ENCODE peak calls at places on chromosome 16, in eight cellular contexts. M is GM23338; N is activated CD8-positive, alpha-beta memory T cell treated with anti-CD3 and anti-CD28 coated beads for 1 hour; Y is skeletal muscle cell; D is left lung; P is lower leg skin; H is progenitor cell of endocrine pancreas; U is cardiac muscle cell. R is an unnamed sample.
A peak's percentile ranks its signal among the peaks of the same experiment; 100 is the strongest.

GRCh38 chr16:85286970-85287814 is 174.9 kb upstream of the CIBAR2 start:
- DNase-seq in M (no peak), N (no peak), Y (peak; percentile 27), D (no peak), P (peak; percentile 48), H (no peak), U (peak; percentile 38), R (peak; percentile 62)

GRCh38 chr16:528111-529011 is 849 bp downstream of the CAPN15 start:
- DNase-seq in M (peak; percentile 63), N (no peak), Y (no peak), D (no peak), P (peak; percentile 55), H (no peak), U (peak; percentile 65), R (no peak)

GRCh38 chr16:1277945-1278282 is 22.0 kb downstream of the TPSD1 start:
- DNase-seq in M (no peak), N (no peak), Y (no peak), D (no peak), P (no peak), H (no peak), U (no peak), R (no peak)

GRCh38 chr16:17370233-17371013 is 100.3 kb downstream of the XYLT1 start:
- DNase-seq in M (no peak), N (no peak), Y (peak; percentile 81), D (no peak), P (no peak), H (no peak), U (peak; percentile 8), R (no peak)

GRCh38 chr16:2827481-2827790 is 2.7 kb upstream of the ZG16B start:
- DNase-seq in M (no peak), N (no peak), Y (no peak), D (no peak), P (no peak), H (no peak), U (no peak), R (peak; percentile 41)

GRCh38 chr16:57863434-57864160 is 61.3 kb upstream of the KIFC3 start:
- DNase-seq in M (peak; percentile 88), N (no peak), Y (peak; percentile 49), D (no peak), P (peak; percentile 64), H (no peak), U (peak; percentile 87), R (peak; percentile 60)

GRCh38 chr16:51150159-51150893 is 744 bp downstream of the SALL1 start:
- DNase-seq in M (peak; percentile 57), N (no peak), Y (no peak), D (peak; percentile 70), P (no peak), H (peak; percentile 23), U (peak; percentile 21), R (no peak)

GRCh38 chr16:77945126-77945525 is 77.2 kb upstream of the CLEC3A start:
- DNase-seq in M (no peak), N (no peak), Y (no peak), D (no peak), P (no peak), H (no peak), U (no peak), R (no peak)

GRCh38 chr16:48961546-48961945 is 320.1 kb downstream of the CBLN1 start:
- DNase-seq in M (no peak), N (no peak), Y (no peak), D (no peak), P (no peak), H (no peak), U (no peak), R (no peak)

GRCh38 chr16:65909310-65910050 is 457.0 kb upstream of the CDH5 start:
- DNase-seq in M (no peak), N (no peak), Y (no peak), D (no peak), P (peak; percentile 29), H (no peak), U (peak; percentile 50), R (no peak)

GRCh38 chr16:79089735-79090284 is 510.7 kb downstream of the MAF start:
- DNase-seq in M (no peak), N (no peak), Y (no peak), D (no peak), P (no peak), H (no peak), U (no peak), R (no peak)

GRCh38 chr16:8716052-8716451 is 41.6 kb downstream of the ABAT start:
- DNase-seq in M (no peak), N (no peak), Y (no peak), D (no peak), P (no peak), H (no peak), U (no peak), R (no peak)

GRCh38 chr16:83552193-83552592 is 255.6 kb upstream of the HSBP1 start:
- DNase-seq in M (no peak), N (no peak), Y (peak; percentile 24), D (no peak), P (no peak), H (no peak), U (peak; percentile 50), R (no peak)

GRCh38 chr16:12461201-12461600 is 342.5 kb downstream of the CPPED1 start:
- DNase-seq in M (no peak), N (no peak), Y (peak; percentile 33), D (no peak), P (no peak), H (no peak), U (peak; percentile 53), R (no peak)

GRCh38 chr16:9908613-9909012 is 273.6 kb downstream of the GRIN2A start:
- DNase-seq in M (no peak), N (no peak), Y (no peak), D (no peak), P (no peak), H (no peak), U (no peak), R (no peak)

GRCh38 chr16:70706948-70707465 is 21.2 kb upstream of the MTSS2 start:
- DNase-seq in M (no peak), N (no peak), Y (peak; percentile 45), D (no peak), P (no peak), H (no peak), U (peak; percentile 56), R (no peak)

GRCh38 chr16:19680972-19681371 is 37.1 kb downstream of the KNOP1 start:
- DNase-seq in M (peak; percentile 56), N (no peak), Y (no peak), D (no peak), P (no peak), H (no peak), U (no peak), R (no peak)

R was measured in lower lobe of right lung.